ENCODE peak calls at places on chromosomes 1 and 21, in seven cellular contexts. O is mucosa of descending colon, Y is foreskin fibroblast, A is spleen, V is dorsolateral prefrontal cortex, P is esophagus squamous epithelium, K is lung. Z is an unnamed sample.

GRCh38 chr1:206469411-206469932 is 804 bp upstream of the IKBKE start:
- DNase-seq in V (no peak), A (peak), P (no peak), K (no peak), O (peak), Y (no peak), Z (no peak)

GRCh38 chr1:245986404-245987221 is 520.5 kb downstream of the SMYD3 start:
- DNase-seq in O (peak), Y (peak), V (no peak), P (no peak), A (no peak), K (no peak), Z (peak)

GRCh38 chr1:178189814-178190213 is 95.9 kb downstream of the RASAL2 start:
- DNase-seq in K (no peak), O (peak), A (peak), V (no peak), Y (peak), P (no peak), Z (no peak)

GRCh38 chr1:162733336-162733590 is 57.2 kb upstream of the HSD17B7 start:
- DNase-seq in A (no peak), P (no peak), K (no peak), O (no peak), V (no peak), Y (no peak), Z (no peak)

GRCh38 chr1:27555700-27556424 is 48.1 kb downstream of the AHDC1 start:
- DNase-seq in V (no peak), K (no peak), A (peak), Y (no peak), O (no peak), P (no peak), Z (no peak)

GRCh38 chr1:170720661-170721060 is 56.7 kb downstream of the PRRX1 start:
- DNase-seq in O (no peak), A (no peak), P (no peak), K (no peak), V (no peak), Y (no peak), Z (no peak)

GRCh38 chr1:30315185-30315960 is 408.0 kb downstream of the MATN1 start:
- DNase-seq in A (peak), V (no peak), K (no peak), P (no peak), Y (no peak), O (peak), Z (no peak)

GRCh38 chr1:60149254-60149653 is 75.7 kb upstream of the C1orf87 start:
- DNase-seq in V (no peak), O (peak), A (no peak), P (no peak), K (no peak), Y (no peak), Z (no peak)

GRCh38 chr1:236502972-236503639 is 20.7 kb upstream of the LGALS8 start:
- DNase-seq in Y (peak), V (peak), K (peak), P (no peak), O (peak), A (peak), Z (no peak)

GRCh38 chr21:45596704-45597318 is 46.7 kb upstream of the PCBP3 start:
- DNase-seq in K (peak), V (peak), O (peak), P (no peak), A (peak), Y (peak), Z (no peak)

GRCh38 chr21:45450741-45451740 is 46.1 kb downstream of the COL18A1 start:
- DNase-seq in K (no peak), V (no peak), Y (no peak), A (peak), P (no peak), O (no peak), Z (no peak)

DNA sequence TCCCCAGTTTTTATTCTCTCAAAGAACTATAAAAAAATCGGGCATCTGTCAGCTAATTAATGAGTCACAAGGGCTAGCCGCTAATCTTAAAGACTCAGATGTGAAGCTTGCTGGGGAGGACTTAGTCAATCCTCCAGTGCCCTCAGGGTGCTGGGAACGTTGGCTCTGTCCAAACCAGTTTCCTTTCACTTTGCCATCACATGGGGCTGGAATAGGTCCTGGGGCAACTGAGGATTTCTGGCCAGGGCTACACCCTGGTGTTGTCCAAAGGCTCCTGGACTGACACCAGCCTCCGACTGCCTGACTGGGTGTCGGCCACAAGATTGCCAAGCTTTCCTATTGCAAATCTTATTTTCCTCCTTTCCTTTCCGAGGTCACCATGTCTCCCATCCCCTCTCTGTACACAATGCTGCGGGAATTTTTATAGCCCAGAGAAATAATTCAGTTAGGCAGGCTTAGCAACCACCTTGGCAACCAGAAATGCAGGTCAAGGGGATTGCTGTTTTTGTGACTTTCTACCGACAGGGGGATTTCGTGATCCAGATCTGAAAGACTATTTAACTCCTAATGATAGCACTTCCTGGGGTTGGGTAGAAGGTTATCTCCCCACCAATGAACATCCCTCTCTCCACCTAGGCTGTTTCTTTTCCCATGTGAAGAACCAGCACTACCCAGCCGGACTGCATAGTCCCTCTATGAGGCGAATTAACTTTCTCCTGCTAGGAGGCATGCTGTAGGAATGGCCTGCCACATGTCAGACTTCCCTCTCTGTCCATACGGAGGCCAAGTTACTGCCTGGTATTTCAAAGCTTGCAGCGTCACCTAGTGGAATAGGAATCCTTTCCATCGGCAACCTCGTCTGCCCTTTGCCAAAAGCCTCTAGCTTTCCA is 29.9 kb upstream of the CTBS start:
- DNase-seq in P (no peak), V (no peak), O (no peak), Y (peak), A (no peak), K (no peak), Z (peak)
- TF ChIP-seq CTCF in P (peak), V (peak), O (no peak), Y (peak), A (peak), K (no peak), Z (peak)

GRCh38 chr1:19392221-19392620 is 80.1 kb downstream of the SLC66A1 start:
- DNase-seq in V (no peak), Y (no peak), A (peak), P (no peak), O (no peak), K (no peak), Z (no peak)

GRCh38 chr1:19390901-19391595 is 78.9 kb downstream of the SLC66A1 start:
- DNase-seq in Y (peak), V (no peak), K (peak), O (peak), P (no peak), A (peak), Z (peak)

GRCh38 chr1:19390166-19390850 is 78.2 kb downstream of the SLC66A1 start:
- DNase-seq in Y (no peak), A (peak), K (no peak), O (no peak), P (no peak), V (no peak), Z (no peak)

GRCh38 chr1:19393051-19393450 is 80.9 kb downstream of the SLC66A1 start:
- DNase-seq in Y (no peak), A (peak), V (no peak), O (no peak), K (no peak), P (no peak), Z (no peak)

GRCh38 chr1:19391596-19391981 is 79.5 kb downstream of the SLC66A1 start:
- DNase-seq in K (no peak), Y (no peak), P (no peak), V (no peak), O (no peak), A (peak), Z (no peak)
- H3K4me3 ChIP-seq in K (no peak), Y (peak), P (peak), V (no peak), O (no peak), A (no peak), Z (peak)

GRCh38 chr1:95451054-95451453 is 217.0 kb downstream of the RWDD3 start:
- DNase-seq in V (no peak), K (no peak), Y (no peak), A (no peak), O (no peak), P (no peak), Z (no peak)
- TF ChIP-seq CTCF in V (peak), K (no peak), Y (no peak), A (no peak), O (no peak), P (no peak), Z (no peak)

GRCh38 chr1:43834280-43835140 is 99.1 kb upstream of the ARTN start:
- DNase-seq in P (no peak), Y (peak), O (no peak), K (no peak), A (no peak), V (no peak), Z (peak)
- H3K4me3 ChIP-seq in P (no peak), Y (no peak), O (no peak), K (no peak), A (no peak), V (no peak), Z (peak)

GRCh38 chr21:36489103-36489785 is 9.3 kb upstream of the CLDN14 start:
- DNase-seq in P (no peak), A (peak), O (no peak), K (no peak), V (no peak), Y (no peak), Z (no peak)

GRCh38 chr21:36491191-36491916 is 11.4 kb upstream of the CLDN14 start:
- DNase-seq in P (no peak), Y (peak), K (no peak), V (no peak), A (no peak), O (peak), Z (peak)

GRCh38 chr21:36485476-36485875 is 5.6 kb upstream of the CLDN14 start:
- DNase-seq in Y (no peak), V (no peak), O (no peak), P (no peak), A (peak), K (no peak), Z (no peak)

GRCh38 chr21:36486246-36486645 is 6.3 kb upstream of the CLDN14 start:
- DNase-seq in P (no peak), V (peak), Y (no peak), O (no peak), K (no peak), A (peak), Z (no peak)

DNA sequence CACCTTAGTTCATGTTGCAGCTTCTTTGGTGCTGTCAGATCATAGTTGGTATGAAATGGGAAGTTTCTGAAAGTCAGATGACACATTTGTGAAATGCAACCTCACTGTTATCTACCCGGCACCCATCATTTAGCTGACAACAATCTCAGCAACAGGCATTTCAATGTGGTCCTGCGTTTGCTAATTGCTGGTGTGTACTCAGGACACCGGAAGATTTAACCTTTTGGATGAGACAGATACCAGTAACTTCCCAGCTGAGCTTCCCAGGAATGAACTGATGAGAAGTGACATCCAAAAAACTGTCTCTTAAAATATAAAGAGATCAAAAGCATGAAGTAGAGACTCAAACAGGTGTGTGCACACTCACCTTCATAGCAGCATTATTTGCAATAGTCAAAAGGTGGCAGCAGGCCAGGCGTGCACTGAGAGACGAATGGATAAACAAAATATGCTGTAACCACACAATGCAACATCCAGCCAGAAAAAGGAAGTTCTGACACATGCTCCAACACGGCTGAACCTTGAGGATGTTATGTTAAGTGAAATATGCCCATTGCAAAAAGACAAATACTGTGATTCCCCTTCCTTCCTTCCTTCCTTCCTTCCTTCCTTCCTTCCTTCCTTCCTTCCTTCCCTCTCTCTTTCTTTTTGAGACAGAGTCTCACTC is 7.9 kb upstream of the CLDN14 start:
- DNase-seq in K (peak), Y (no peak), V (no peak), A (no peak), O (peak), P (no peak), Z (no peak)
- TF ChIP-seq CTCF in K (no peak), Y (no peak), V (no peak), A (no peak), O (no peak), P (no peak), Z (no peak)

GRCh38 chr1:6460349-6461236 is 5.4 kb downstream of the TNFRSF25 start:
- DNase-seq in V (no peak), K (no peak), O (no peak), P (no peak), A (peak), Y (no peak), Z (no peak)

GRCh38 chr1:6462412-6463119 is 3.4 kb downstream of the TNFRSF25 start:
- DNase-seq in V (no peak), Y (no peak), A (no peak), K (no peak), P (no peak), O (no peak), Z (no peak)

GRCh38 chr1:6459850-6460265 is 6.1 kb downstream of the TNFRSF25 start:
- DNase-seq in O (no peak), K (no peak), Y (no peak), A (no peak), V (no peak), P (no peak), Z (no peak)

GRCh38 chr1:6461538-6462411 is 4.2 kb downstream of the TNFRSF25 start:
- DNase-seq in Y (no peak), A (no peak), K (no peak), O (no peak), P (no peak), V (no peak), Z (no peak)

DNA sequence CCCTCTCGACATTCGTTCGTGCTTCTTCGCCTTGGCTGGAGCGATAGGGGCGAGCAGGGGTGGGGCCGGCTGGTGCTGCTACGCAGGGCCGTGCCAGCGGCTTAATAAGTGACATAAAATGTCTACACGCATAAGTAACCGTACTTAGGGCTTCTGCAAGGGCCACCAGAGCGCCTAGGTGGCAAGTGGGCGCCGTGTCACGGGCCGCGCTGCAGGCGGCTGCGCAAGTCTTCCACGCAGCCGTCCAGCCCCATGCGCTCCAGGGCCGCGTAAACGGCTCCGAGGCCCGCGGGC is 4.8 kb downstream of the TNFRSF25 start:
- DNase-seq in A (no peak), Y (no peak), O (no peak), K (no peak), V (no peak), P (no peak), Z (no peak)
- H3K4me3 ChIP-seq in A (no peak), Y (no peak), O (no peak), K (no peak), V (no peak), P (peak), Z (no peak)

GRCh38 chr1:166330096-166330495 is 163.3 kb upstream of the FAM78B start:
- DNase-seq in P (no peak), Y (no peak), K (no peak), A (no peak), O (no peak), V (no peak), Z (no peak)

GRCh38 chr1:166322470-166322869 is 155.7 kb upstream of the FAM78B start:
- DNase-seq in K (no peak), A (no peak), V (no peak), O (no peak), Y (no peak), P (no peak), Z (no peak)

GRCh38 chr1:166327886-166328285 is 161.1 kb upstream of the FAM78B start:
- DNase-seq in P (no peak), V (no peak), A (no peak), K (no peak), Y (no peak), O (no peak), Z (no peak)
- TF ChIP-seq CTCF in P (no peak), V (no peak), A (no peak), K (no peak), Y (no peak), O (no peak), Z (no peak)

DNA sequence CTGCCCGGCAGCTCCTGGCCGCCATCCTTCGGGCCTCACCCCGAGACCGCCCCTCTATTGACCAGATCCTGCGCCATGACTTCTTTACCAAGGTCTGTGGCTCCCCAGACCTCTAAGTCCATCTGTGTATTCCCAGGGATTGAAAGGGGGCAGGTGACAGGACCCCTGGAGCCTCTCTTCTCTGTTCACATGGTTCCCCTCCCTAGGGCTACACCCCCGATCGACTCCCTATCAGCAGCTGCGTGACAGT is 2.8 kb downstream of the PLK3 start:
- DNase-seq in O (no peak), P (no peak), K (no peak), V (no peak), Y (peak), A (no peak), Z (no peak)
- H3K4me3 ChIP-seq in O (no peak), P (no peak), K (no peak), V (peak), Y (no peak), A (no peak), Z (no peak)

GRCh38 chr1:38068220-38068979 is 21.8 kb upstream of the POU3F1 start:
- DNase-seq in A (no peak), Y (no peak), K (no peak), O (no peak), V (no peak), P (no peak), Z (no peak)

GRCh38 chr1:38073926-38074677 is 27.5 kb upstream of the POU3F1 start:
- DNase-seq in K (no peak), O (no peak), V (no peak), A (no peak), P (no peak), Y (no peak), Z (no peak)

GRCh38 chr1:38068980-38069340 is 22.4 kb upstream of the POU3F1 start:
- DNase-seq in O (no peak), A (no peak), Y (no peak), P (no peak), K (no peak), V (no peak), Z (no peak)

GRCh38 chr1:38072858-38073257 is 26.3 kb upstream of the POU3F1 start:
- DNase-seq in K (no peak), Y (no peak), P (no peak), A (no peak), V (no peak), O (no peak), Z (no peak)

DNA sequence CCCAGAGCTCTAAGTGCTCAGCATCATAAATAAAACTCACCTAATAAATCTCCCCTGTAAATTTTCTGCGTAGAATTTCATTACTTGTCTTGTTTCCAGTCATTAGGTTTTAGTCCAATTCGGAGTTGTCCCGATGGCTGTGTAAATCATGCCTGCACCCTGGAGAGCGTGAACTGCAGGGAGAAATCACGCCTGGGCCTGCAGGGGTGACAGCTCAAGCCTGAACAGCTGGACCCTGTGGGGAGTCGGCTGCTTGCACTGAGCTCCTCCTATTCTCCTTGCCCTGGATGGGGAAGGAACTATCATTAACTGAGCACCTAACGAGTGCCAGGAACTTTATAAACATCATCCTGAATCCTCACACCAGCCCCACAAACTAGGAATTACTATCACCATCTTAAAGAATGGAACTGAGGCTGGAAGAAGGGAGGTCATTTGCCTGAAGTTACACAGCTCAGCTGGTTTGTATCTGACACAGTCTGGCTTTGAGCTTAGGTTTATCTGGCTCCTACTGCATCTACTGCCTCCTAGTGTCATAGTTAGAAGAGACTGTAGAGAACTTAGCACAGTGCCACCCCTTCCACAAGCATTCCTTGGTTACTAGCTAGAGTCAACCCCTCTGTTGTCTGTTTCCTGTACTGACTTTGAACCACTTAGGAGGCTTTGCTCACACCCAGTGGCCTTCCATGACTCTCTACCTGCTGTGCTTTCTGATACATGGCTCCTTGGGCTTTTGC is 25.1 kb upstream of the POU3F1 start:
- DNase-seq in V (no peak), K (no peak), P (no peak), O (no peak), A (no peak), Y (peak), Z (no peak)
- TF ChIP-seq CTCF in V (no peak), K (no peak), P (no peak), O (no peak), A (no peak), Y (peak), Z (peak)

GRCh38 chr1:110082477-110082876 is 12.0 kb upstream of the ALX3 start:
- DNase-seq in P (no peak), Y (peak), V (no peak), O (no peak), K (no peak), A (no peak), Z (no peak)

GRCh38 chr1:110086959-110087358 is 16.5 kb upstream of the ALX3 start:
- DNase-seq in V (no peak), P (no peak), O (no peak), Y (no peak), K (no peak), A (no peak), Z (no peak)

GRCh38 chr1:110083453-110084225 is 13.2 kb upstream of the ALX3 start:
- DNase-seq in A (peak), Y (no peak), P (no peak), V (no peak), O (no peak), K (no peak), Z (no peak)

GRCh38 chr1:110085666-110086065 is 15.2 kb upstream of the ALX3 start:
- DNase-seq in K (no peak), A (no peak), O (no peak), P (no peak), Y (no peak), V (no peak), Z (no peak)

GRCh38 chr1:110084226-110085078 is 14.0 kb upstream of the ALX3 start:
- DNase-seq in O (peak), P (no peak), K (peak), V (no peak), Y (peak), A (peak), Z (no peak)
- H3K4me3 ChIP-seq in O (peak), P (peak), K (peak), V (peak), Y (peak), A (peak), Z (peak)